ENCODE peak calls at places on chromosomes 7 and 10, in eight cellular contexts. One of them, this sample, is unnamed.

GRCh38 chr10:130664526-130664925 is 528.3 kb downstream of the GLRX3 start:
- DNase-seq in activated CD4-positive, alpha-beta T cell treated with anti-CD3 and anti-CD28 coated beads, Interleukin-2, amount 50 U/mL, for 48 hours: no peak
- DNase-seq in EL: no peak
- DNase-seq in T-cell: no peak
- DNase-seq in amniotic epithelial cell: no peak
- DNase-seq in H9: no peak
- DNase-seq in KBM-7: no peak
- DNase-seq in 8988T: no peak
- DNase-seq in this sample: no peak

GRCh38 chr10:82038587-82038986 is 163.6 kb downstream of the NRG3 start:
- DNase-seq in EL: no peak
- DNase-seq in amniotic epithelial cell: no peak
- DNase-seq in T-cell: no peak
- DNase-seq in activated CD4-positive, alpha-beta T cell treated with anti-CD3 and anti-CD28 coated beads, Interleukin-2, amount 50 U/mL, for 48 hours: no peak
- DNase-seq in 8988T: no peak
- DNase-seq in KBM-7: no peak
- DNase-seq in H9: no peak
- DNase-seq in this sample: no peak

GRCh38 chr10:131056091-131056490 is 255.4 kb downstream of the TCERG1L start:
- DNase-seq in amniotic epithelial cell: no peak
- DNase-seq in activated CD4-positive, alpha-beta T cell treated with anti-CD3 and anti-CD28 coated beads, Interleukin-2, amount 50 U/mL, for 48 hours: no peak
- DNase-seq in EL: no peak
- DNase-seq in 8988T: no peak
- DNase-seq in KBM-7: no peak
- DNase-seq in H9: no peak
- DNase-seq in T-cell: no peak
- DNase-seq in this sample: no peak

GRCh38 chr10:66799474-66799873 is 126.4 kb upstream of the LRRTM3 start:
- DNase-seq in T-cell: no peak
- DNase-seq in H9: no peak
- DNase-seq in activated CD4-positive, alpha-beta T cell treated with anti-CD3 and anti-CD28 coated beads, Interleukin-2, amount 50 U/mL, for 48 hours: no peak
- DNase-seq in 8988T: no peak
- DNase-seq in KBM-7: no peak
- DNase-seq in EL: peak
- DNase-seq in amniotic epithelial cell: no peak
- DNase-seq in this sample: no peak

GRCh38 chr10:63521389-63522128 is at the start of gene REEP3:
- DNase-seq in activated CD4-positive, alpha-beta T cell treated with anti-CD3 and anti-CD28 coated beads, Interleukin-2, amount 50 U/mL, for 48 hours: peak
- DNase-seq in amniotic epithelial cell: peak
- DNase-seq in H9: peak
- DNase-seq in KBM-7: peak
- DNase-seq in 8988T: peak
- DNase-seq in T-cell: peak
- DNase-seq in EL: peak
- DNase-seq in this sample: no peak

GRCh38 chr7:128914566-128915151 is 4.2 kb upstream of the KCP start:
- DNase-seq in activated CD4-positive, alpha-beta T cell treated with anti-CD3 and anti-CD28 coated beads, Interleukin-2, amount 50 U/mL, for 48 hours: no peak
- DNase-seq in H9: peak
- DNase-seq in 8988T: peak
- DNase-seq in amniotic epithelial cell: no peak
- DNase-seq in EL: no peak
- DNase-seq in KBM-7: no peak
- DNase-seq in T-cell: no peak
- DNase-seq in this sample: no peak

GRCh38 chr7:84613411-84613810 is 418.8 kb upstream of the SEMA3A start:
- DNase-seq in 8988T: no peak
- DNase-seq in H9: no peak
- DNase-seq in T-cell: no peak
- DNase-seq in KBM-7: no peak
- DNase-seq in EL: no peak
- DNase-seq in activated CD4-positive, alpha-beta T cell treated with anti-CD3 and anti-CD28 coated beads, Interleukin-2, amount 50 U/mL, for 48 hours: no peak
- DNase-seq in amniotic epithelial cell: no peak
- DNase-seq in this sample: peak

GRCh38 chr10:12279281-12279680 is 70.1 kb upstream of the CAMK1D start:
- DNase-seq in H9: no peak
- DNase-seq in KBM-7: no peak
- DNase-seq in amniotic epithelial cell: peak
- DNase-seq in 8988T: no peak
- DNase-seq in activated CD4-positive, alpha-beta T cell treated with anti-CD3 and anti-CD28 coated beads, Interleukin-2, amount 50 U/mL, for 48 hours: no peak
- DNase-seq in EL: no peak
- DNase-seq in T-cell: no peak
- DNase-seq in this sample: no peak

GRCh38 chr10:84244651-84245270 is at the start of gene RGR:
- DNase-seq in 8988T: no peak
- DNase-seq in H9: no peak
- DNase-seq in activated CD4-positive, alpha-beta T cell treated with anti-CD3 and anti-CD28 coated beads, Interleukin-2, amount 50 U/mL, for 48 hours: no peak
- DNase-seq in EL: no peak
- DNase-seq in amniotic epithelial cell: no peak
- DNase-seq in T-cell: no peak
- DNase-seq in KBM-7: no peak
- DNase-seq in this sample: no peak

GRCh38 chr7:31027161-31027965 is 24.7 kb upstream of the ADCYAP1R1 start:
- DNase-seq in amniotic epithelial cell: no peak
- DNase-seq in activated CD4-positive, alpha-beta T cell treated with anti-CD3 and anti-CD28 coated beads, Interleukin-2, amount 50 U/mL, for 48 hours: no peak
- DNase-seq in 8988T: no peak
- DNase-seq in H9: peak
- DNase-seq in T-cell: no peak
- DNase-seq in EL: no peak
- DNase-seq in KBM-7: no peak
- DNase-seq in this sample: peak

GRCh38 chr7:42227523-42227922 is 9.5 kb downstream of the GLI3 start:
- DNase-seq in 8988T: no peak
- DNase-seq in H9: no peak
- DNase-seq in amniotic epithelial cell: peak
- DNase-seq in EL: no peak
- DNase-seq in KBM-7: no peak
- DNase-seq in activated CD4-positive, alpha-beta T cell treated with anti-CD3 and anti-CD28 coated beads, Interleukin-2, amount 50 U/mL, for 48 hours: no peak
- DNase-seq in T-cell: no peak
- DNase-seq in this sample: no peak

GRCh38 chr7:143322646-143323343 is 6.9 kb downstream of the CLCN1 start:
- DNase-seq in EL: no peak
- DNase-seq in amniotic epithelial cell: no peak
- DNase-seq in KBM-7: peak
- DNase-seq in 8988T: no peak
- DNase-seq in T-cell: no peak
- DNase-seq in activated CD4-positive, alpha-beta T cell treated with anti-CD3 and anti-CD28 coated beads, Interleukin-2, amount 50 U/mL, for 48 hours: no peak
- DNase-seq in H9: no peak
- DNase-seq in this sample: no peak

GRCh38 chr10:78626471-78626870 is 442.3 kb upstream of the ZMIZ1 start:
- DNase-seq in activated CD4-positive, alpha-beta T cell treated with anti-CD3 and anti-CD28 coated beads, Interleukin-2, amount 50 U/mL, for 48 hours: no peak
- DNase-seq in H9: no peak
- DNase-seq in amniotic epithelial cell: no peak
- DNase-seq in 8988T: no peak
- DNase-seq in KBM-7: no peak
- DNase-seq in EL: no peak
- DNase-seq in T-cell: no peak
- DNase-seq in this sample: no peak

GRCh38 chr7:19294629-19295028 is 149.4 kb upstream of the FERD3L start:
- DNase-seq in T-cell: no peak
- DNase-seq in H9: no peak
- DNase-seq in 8988T: no peak
- DNase-seq in KBM-7: no peak
- DNase-seq in amniotic epithelial cell: no peak
- DNase-seq in activated CD4-positive, alpha-beta T cell treated with anti-CD3 and anti-CD28 coated beads, Interleukin-2, amount 50 U/mL, for 48 hours: no peak
- DNase-seq in EL: peak
- DNase-seq in this sample: no peak

GRCh38 chr10:44024351-44025116 is 360.4 kb downstream of the CXCL12 start:
- DNase-seq in H9: no peak
- DNase-seq in KBM-7: no peak
- DNase-seq in T-cell: no peak
- DNase-seq in EL: no peak
- DNase-seq in 8988T: no peak
- DNase-seq in activated CD4-positive, alpha-beta T cell treated with anti-CD3 and anti-CD28 coated beads, Interleukin-2, amount 50 U/mL, for 48 hours: no peak
- DNase-seq in amniotic epithelial cell: no peak
- DNase-seq in this sample: no peak

GRCh38 chr7:89975577-89975976 is 178.7 kb upstream of the STEAP1 start:
- DNase-seq in 8988T: no peak
- DNase-seq in T-cell: no peak
- DNase-seq in EL: no peak
- DNase-seq in activated CD4-positive, alpha-beta T cell treated with anti-CD3 and anti-CD28 coated beads, Interleukin-2, amount 50 U/mL, for 48 hours: no peak
- DNase-seq in H9: no peak
- DNase-seq in KBM-7: no peak
- DNase-seq in amniotic epithelial cell: no peak
- DNase-seq in this sample: no peak

GRCh38 chr7:16929146-16929762 is 47.5 kb upstream of the AGR3 start:
- DNase-seq in KBM-7: peak
- DNase-seq in EL: no peak
- DNase-seq in activated CD4-positive, alpha-beta T cell treated with anti-CD3 and anti-CD28 coated beads, Interleukin-2, amount 50 U/mL, for 48 hours: no peak
- DNase-seq in amniotic epithelial cell: no peak
- DNase-seq in 8988T: no peak
- DNase-seq in H9: no peak
- DNase-seq in T-cell: no peak
- DNase-seq in this sample: no peak

GRCh38 chr10:63384675-63385074 is 81.1 kb downstream of the JMJD1C start:
- DNase-seq in 8988T: no peak
- DNase-seq in EL: no peak
- DNase-seq in T-cell: no peak
- DNase-seq in H9: no peak
- DNase-seq in amniotic epithelial cell: no peak
- DNase-seq in activated CD4-positive, alpha-beta T cell treated with anti-CD3 and anti-CD28 coated beads, Interleukin-2, amount 50 U/mL, for 48 hours: no peak
- DNase-seq in KBM-7: no peak
- DNase-seq in this sample: no peak

GRCh38 chr10:4215485-4215884 is 430.5 kb upstream of the KLF6 start:
- DNase-seq in amniotic epithelial cell: no peak
- DNase-seq in H9: no peak
- DNase-seq in T-cell: no peak
- DNase-seq in 8988T: no peak
- DNase-seq in KBM-7: no peak
- DNase-seq in EL: no peak
- DNase-seq in activated CD4-positive, alpha-beta T cell treated with anti-CD3 and anti-CD28 coated beads, Interleukin-2, amount 50 U/mL, for 48 hours: no peak
- DNase-seq in this sample: no peak

GRCh38 chr7:87816389-87816788 is 59.8 kb downstream of the SLC25A40 start:
- DNase-seq in EL: no peak
- DNase-seq in T-cell: no peak
- DNase-seq in H9: no peak
- DNase-seq in amniotic epithelial cell: no peak
- DNase-seq in KBM-7: peak
- DNase-seq in 8988T: no peak
- DNase-seq in activated CD4-positive, alpha-beta T cell treated with anti-CD3 and anti-CD28 coated beads, Interleukin-2, amount 50 U/mL, for 48 hours: no peak
- DNase-seq in this sample: no peak

GRCh38 chr7:6637544-6638229 is 569 bp downstream of the ZNF316 start:
- DNase-seq in EL: peak
- DNase-seq in activated CD4-positive, alpha-beta T cell treated with anti-CD3 and anti-CD28 coated beads, Interleukin-2, amount 50 U/mL, for 48 hours: peak
- DNase-seq in KBM-7: peak
- DNase-seq in T-cell: peak
- DNase-seq in amniotic epithelial cell: peak
- DNase-seq in 8988T: peak
- DNase-seq in H9: peak
- DNase-seq in this sample: no peak

GRCh38 chr10:111234903-111235302 is 158.1 kb downstream of the ADRA2A start:
- DNase-seq in EL: no peak
- DNase-seq in KBM-7: no peak
- DNase-seq in T-cell: no peak
- DNase-seq in 8988T: no peak
- DNase-seq in H9: no peak
- DNase-seq in activated CD4-positive, alpha-beta T cell treated with anti-CD3 and anti-CD28 coated beads, Interleukin-2, amount 50 U/mL, for 48 hours: no peak
- DNase-seq in amniotic epithelial cell: no peak
- DNase-seq in this sample: no peak

This sample was measured in SK-N-MC.